ENCODE peak calls at places on chromosomes 1 and 21, in eight cellular contexts. One of them, this sample, is unnamed. For H3K4me1, the result is how much of the 10 kb centered on the place peaks cover.

GRCh38 chr1:115282825-115283224 is 55.2 kb downstream of the NGF start:
- DNase-seq in neuronal stem cell: no peak
- DNase-seq in CD4-positive, CD25-positive, alpha-beta regulatory T cell: no peak
- DNase-seq in pancreas: no peak
- DNase-seq in DND-41: no peak
- DNase-seq in NT2/D1: no peak
- DNase-seq in transverse colon: peak
- DNase-seq in keratinocyte: no peak
- DNase-seq in this sample: peak

GRCh38 chr1:167533851-167534300 is 15.5 kb upstream of the CD247 start:
- DNase-seq in pancreas: peak
- DNase-seq in DND-41: peak
- DNase-seq in transverse colon: peak
- DNase-seq in NT2/D1: peak
- DNase-seq in neuronal stem cell: peak
- DNase-seq in keratinocyte: peak
- DNase-seq in CD4-positive, CD25-positive, alpha-beta regulatory T cell: peak
- DNase-seq in this sample: peak

GRCh38 chr1:109722920-109723319 is 10.9 kb downstream of the GSTM5 start:
- DNase-seq in neuronal stem cell: no peak
- DNase-seq in DND-41: no peak
- DNase-seq in keratinocyte: no peak
- DNase-seq in NT2/D1: no peak
- DNase-seq in transverse colon: no peak
- DNase-seq in pancreas: no peak
- DNase-seq in CD4-positive, CD25-positive, alpha-beta regulatory T cell: no peak
- DNase-seq in this sample: no peak

GRCh38 chr1:233668725-233669294 is 54.9 kb downstream of the KCNK1 start:
- DNase-seq in keratinocyte: peak
- DNase-seq in transverse colon: peak
- DNase-seq in CD4-positive, CD25-positive, alpha-beta regulatory T cell: no peak
- DNase-seq in neuronal stem cell: no peak
- DNase-seq in DND-41: no peak
- DNase-seq in NT2/D1: no peak
- DNase-seq in pancreas: no peak
- DNase-seq in this sample: no peak

GRCh38 chr1:101259744-101260148 is 22.9 kb downstream of the S1PR1 start:
- DNase-seq in keratinocyte: peak
- DNase-seq in DND-41: no peak
- DNase-seq in CD4-positive, CD25-positive, alpha-beta regulatory T cell: no peak
- DNase-seq in neuronal stem cell: no peak
- DNase-seq in pancreas: no peak
- DNase-seq in transverse colon: no peak
- DNase-seq in NT2/D1: no peak
- DNase-seq in this sample: no peak

GRCh38 chr1:232923739-232924386 is 26.5 kb upstream of the NTPCR start:
- DNase-seq in neuronal stem cell: no peak
- DNase-seq in CD4-positive, CD25-positive, alpha-beta regulatory T cell: peak
- DNase-seq in pancreas: no peak
- DNase-seq in transverse colon: no peak
- DNase-seq in DND-41: peak
- DNase-seq in keratinocyte: no peak
- DNase-seq in NT2/D1: no peak
- DNase-seq in this sample: no peak

GRCh38 chr1:18743233-18743632 is 112.6 kb downstream of the PAX7 start:
- DNase-seq in DND-41: no peak
- DNase-seq in transverse colon: no peak
- DNase-seq in CD4-positive, CD25-positive, alpha-beta regulatory T cell: no peak
- DNase-seq in neuronal stem cell: no peak
- DNase-seq in NT2/D1: no peak
- DNase-seq in keratinocyte: no peak
- DNase-seq in pancreas: no peak
- DNase-seq in this sample: peak

GRCh38 chr21:17270234-17270633 is 242.6 kb upstream of the CXADR start:
- DNase-seq in neuronal stem cell: no peak
- DNase-seq in DND-41: peak
- DNase-seq in transverse colon: no peak
- DNase-seq in keratinocyte: no peak
- DNase-seq in NT2/D1: no peak
- DNase-seq in pancreas: no peak
- DNase-seq in CD4-positive, CD25-positive, alpha-beta regulatory T cell: no peak
- DNase-seq in this sample: no peak

GRCh38 chr1:159889202-159889601 is 10.8 kb downstream of the CFAP45 start:
- DNase-seq in CD4-positive, CD25-positive, alpha-beta regulatory T cell: no peak
- DNase-seq in keratinocyte: no peak
- DNase-seq in neuronal stem cell: no peak
- DNase-seq in transverse colon: no peak
- DNase-seq in DND-41: no peak
- DNase-seq in NT2/D1: no peak
- DNase-seq in pancreas: no peak
- DNase-seq in this sample: no peak

GRCh38 chr1:183159960-183160359 is 26.1 kb upstream of the LAMC2 start:
- DNase-seq in neuronal stem cell: no peak
- DNase-seq in DND-41: no peak
- DNase-seq in pancreas: peak
- DNase-seq in keratinocyte: peak
- DNase-seq in transverse colon: peak
- DNase-seq in NT2/D1: no peak
- DNase-seq in CD4-positive, CD25-positive, alpha-beta regulatory T cell: no peak
- DNase-seq in this sample: no peak

GRCh38 chr1:17520041-17520440 is 19.5 kb upstream of the ARHGEF10L start:
- DNase-seq in transverse colon: peak
- DNase-seq in NT2/D1: no peak
- DNase-seq in neuronal stem cell: no peak
- DNase-seq in pancreas: peak
- DNase-seq in CD4-positive, CD25-positive, alpha-beta regulatory T cell: no peak
- DNase-seq in keratinocyte: peak
- DNase-seq in DND-41: no peak
- DNase-seq in this sample: no peak

GRCh38 chr1:152951711-152952110 is 4.7 kb downstream of the SPRR5 start:
- DNase-seq in DND-41: no peak
- DNase-seq in CD4-positive, CD25-positive, alpha-beta regulatory T cell: no peak
- DNase-seq in pancreas: no peak
- DNase-seq in keratinocyte: no peak
- DNase-seq in transverse colon: no peak
- DNase-seq in neuronal stem cell: no peak
- DNase-seq in NT2/D1: no peak
- DNase-seq in this sample: no peak

GRCh38 chr1:174912243-174912642 is 87.5 kb upstream of the CACYBP start:
- DNase-seq in pancreas: no peak
- DNase-seq in NT2/D1: no peak
- DNase-seq in DND-41: no peak
- DNase-seq in CD4-positive, CD25-positive, alpha-beta regulatory T cell: no peak
- DNase-seq in keratinocyte: no peak
- DNase-seq in transverse colon: no peak
- DNase-seq in neuronal stem cell: no peak
- DNase-seq in this sample: no peak

GRCh38 chr1:227904541-227905335 is 43.0 kb downstream of the WNT9A start:
- DNase-seq in pancreas: no peak
- DNase-seq in DND-41: no peak
- DNase-seq in transverse colon: no peak
- DNase-seq in CD4-positive, CD25-positive, alpha-beta regulatory T cell: no peak
- DNase-seq in NT2/D1: no peak
- DNase-seq in neuronal stem cell: no peak
- DNase-seq in keratinocyte: no peak
- DNase-seq in this sample: no peak

GRCh38 chr1:29409616-29410015 is 173.3 kb downstream of the PTPRU start:
- DNase-seq in keratinocyte: no peak
- DNase-seq in NT2/D1: no peak
- DNase-seq in neuronal stem cell: no peak
- DNase-seq in pancreas: no peak
- DNase-seq in DND-41: no peak
- DNase-seq in CD4-positive, CD25-positive, alpha-beta regulatory T cell: no peak
- DNase-seq in transverse colon: no peak
- DNase-seq in this sample: no peak

GRCh38 chr21:27513016-27513415 is 546.1 kb upstream of the ADAMTS5 start:
- DNase-seq in NT2/D1: no peak
- DNase-seq in transverse colon: no peak
- DNase-seq in DND-41: no peak
- DNase-seq in neuronal stem cell: no peak
- DNase-seq in CD4-positive, CD25-positive, alpha-beta regulatory T cell: no peak
- DNase-seq in keratinocyte: no peak
- DNase-seq in pancreas: no peak
- DNase-seq in this sample: no peak

DNA sequence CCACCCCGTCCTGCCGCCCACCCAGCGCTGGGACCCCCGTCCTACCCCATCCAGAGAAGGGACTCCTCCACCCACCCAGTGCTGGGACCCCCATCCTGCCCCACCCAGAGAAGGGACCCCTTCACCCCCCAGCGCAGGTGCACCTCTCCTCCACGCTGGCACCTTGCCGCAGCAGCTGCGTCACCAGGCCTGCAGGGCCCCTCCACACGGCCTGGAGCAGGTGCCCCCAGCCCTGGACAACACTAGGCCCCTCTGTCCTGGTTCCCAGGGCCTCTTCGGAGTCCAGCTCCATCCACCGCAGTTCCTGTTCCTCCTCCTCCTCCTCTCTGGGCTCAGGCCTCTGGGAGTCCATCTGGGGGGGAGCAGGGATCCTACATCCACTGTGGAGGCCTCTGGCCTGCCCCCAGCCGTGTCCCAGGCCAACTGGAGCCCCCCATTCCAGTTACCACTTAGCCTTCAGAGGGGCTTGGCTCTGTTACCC is 382 bp downstream of the ANKRD65 start:
- DNase-seq in keratinocyte: no peak
- DNase-seq in neuronal stem cell: no peak
- DNase-seq in CD4-positive, CD25-positive, alpha-beta regulatory T cell: no peak
- DNase-seq in DND-41: no peak
- DNase-seq in pancreas: no peak
- DNase-seq in transverse colon: no peak
- DNase-seq in NT2/D1: no peak
- DNase-seq in this sample: peak
- H3K4me1 ChIP-seq in keratinocyte: under half
- H3K4me1 ChIP-seq in neuronal stem cell: under half
- H3K4me1 ChIP-seq in CD4-positive, CD25-positive, alpha-beta regulatory T cell: under half
- H3K4me1 ChIP-seq in DND-41: under half
- H3K4me1 ChIP-seq in pancreas: under half
- H3K4me1 ChIP-seq in transverse colon: under half
- H3K4me1 ChIP-seq in NT2/D1: under half
- H3K4me1 ChIP-seq in this sample: under half

GRCh38 chr1:3352952-3353331 is 101.5 kb upstream of the ARHGEF16 start:
- DNase-seq in NT2/D1: no peak
- DNase-seq in keratinocyte: no peak
- DNase-seq in DND-41: no peak
- DNase-seq in neuronal stem cell: no peak
- DNase-seq in transverse colon: peak
- DNase-seq in pancreas: no peak
- DNase-seq in CD4-positive, CD25-positive, alpha-beta regulatory T cell: no peak
- DNase-seq in this sample: peak

GRCh38 chr1:3352084-3352951 is 102.1 kb upstream of the ARHGEF16 start:
- DNase-seq in keratinocyte: no peak
- DNase-seq in NT2/D1: peak
- DNase-seq in CD4-positive, CD25-positive, alpha-beta regulatory T cell: no peak
- DNase-seq in neuronal stem cell: peak
- DNase-seq in transverse colon: peak
- DNase-seq in DND-41: no peak
- DNase-seq in pancreas: no peak
- DNase-seq in this sample: peak

GRCh38 chr1:3350441-3351261 is 103.8 kb upstream of the ARHGEF16 start:
- DNase-seq in transverse colon: no peak
- DNase-seq in pancreas: no peak
- DNase-seq in keratinocyte: no peak
- DNase-seq in neuronal stem cell: no peak
- DNase-seq in DND-41: no peak
- DNase-seq in CD4-positive, CD25-positive, alpha-beta regulatory T cell: no peak
- DNase-seq in NT2/D1: no peak
- DNase-seq in this sample: peak

GRCh38 chr1:3349968-3350299 is 104.5 kb upstream of the ARHGEF16 start:
- DNase-seq in DND-41: no peak
- DNase-seq in keratinocyte: no peak
- DNase-seq in CD4-positive, CD25-positive, alpha-beta regulatory T cell: no peak
- DNase-seq in NT2/D1: no peak
- DNase-seq in transverse colon: no peak
- DNase-seq in pancreas: no peak
- DNase-seq in neuronal stem cell: no peak
- DNase-seq in this sample: no peak

GRCh38 chr1:3351300-3352083 is 103.0 kb upstream of the ARHGEF16 start:
- DNase-seq in transverse colon: no peak
- DNase-seq in pancreas: no peak
- DNase-seq in neuronal stem cell: peak
- DNase-seq in DND-41: no peak
- DNase-seq in keratinocyte: no peak
- DNase-seq in CD4-positive, CD25-positive, alpha-beta regulatory T cell: no peak
- DNase-seq in NT2/D1: no peak
- DNase-seq in this sample: no peak
- H3K4me3 ChIP-seq in transverse colon: no peak
- H3K4me3 ChIP-seq in pancreas: no peak
- H3K4me3 ChIP-seq in neuronal stem cell: no peak
- H3K4me3 ChIP-seq in DND-41: no peak
- H3K4me3 ChIP-seq in keratinocyte: no peak
- H3K4me3 ChIP-seq in CD4-positive, CD25-positive, alpha-beta regulatory T cell: no peak
- H3K4me3 ChIP-seq in NT2/D1: peak
- H3K4me3 ChIP-seq in this sample: no peak

GRCh38 chr21:42398414-42399030 is 2.7 kb upstream of the TMPRSS3 start:
- DNase-seq in CD4-positive, CD25-positive, alpha-beta regulatory T cell: no peak
- DNase-seq in transverse colon: no peak
- DNase-seq in pancreas: no peak
- DNase-seq in NT2/D1: no peak
- DNase-seq in neuronal stem cell: no peak
- DNase-seq in keratinocyte: no peak
- DNase-seq in DND-41: no peak
- DNase-seq in this sample: no peak

GRCh38 chr21:42400525-42400924 is 3.2 kb upstream of the UBASH3A start:
- DNase-seq in keratinocyte: no peak
- DNase-seq in DND-41: no peak
- DNase-seq in neuronal stem cell: no peak
- DNase-seq in NT2/D1: no peak
- DNase-seq in transverse colon: no peak
- DNase-seq in pancreas: no peak
- DNase-seq in CD4-positive, CD25-positive, alpha-beta regulatory T cell: no peak
- DNase-seq in this sample: no peak

GRCh38 chr21:42401820-42402251 is 1.9 kb upstream of the UBASH3A start:
- DNase-seq in keratinocyte: no peak
- DNase-seq in transverse colon: no peak
- DNase-seq in NT2/D1: no peak
- DNase-seq in neuronal stem cell: no peak
- DNase-seq in DND-41: no peak
- DNase-seq in pancreas: no peak
- DNase-seq in CD4-positive, CD25-positive, alpha-beta regulatory T cell: no peak
- DNase-seq in this sample: no peak

GRCh38 chr21:42403611-42404231 is at the start of gene UBASH3A:
- DNase-seq in NT2/D1: no peak
- DNase-seq in pancreas: no peak
- DNase-seq in CD4-positive, CD25-positive, alpha-beta regulatory T cell: peak
- DNase-seq in DND-41: peak
- DNase-seq in neuronal stem cell: no peak
- DNase-seq in keratinocyte: no peak
- DNase-seq in transverse colon: peak
- DNase-seq in this sample: peak

GRCh38 chr21:42401164-42401563 is 2.5 kb upstream of the UBASH3A start:
- DNase-seq in transverse colon: no peak
- DNase-seq in keratinocyte: no peak
- DNase-seq in CD4-positive, CD25-positive, alpha-beta regulatory T cell: no peak
- DNase-seq in NT2/D1: no peak
- DNase-seq in neuronal stem cell: no peak
- DNase-seq in DND-41: no peak
- DNase-seq in pancreas: no peak
- DNase-seq in this sample: no peak
- H3K4me1 ChIP-seq in transverse colon: under half
- H3K4me1 ChIP-seq in keratinocyte: under half
- H3K4me1 ChIP-seq in CD4-positive, CD25-positive, alpha-beta regulatory T cell: half or more
- H3K4me1 ChIP-seq in NT2/D1: under half
- H3K4me1 ChIP-seq in neuronal stem cell: under half
- H3K4me1 ChIP-seq in DND-41: under half
- H3K4me1 ChIP-seq in pancreas: under half
- H3K4me1 ChIP-seq in this sample: under half

GRCh38 chr1:25617626-25618432 is 1.2 kb downstream of the MAN1C1 start:
- DNase-seq in CD4-positive, CD25-positive, alpha-beta regulatory T cell: no peak
- DNase-seq in NT2/D1: no peak
- DNase-seq in neuronal stem cell: no peak
- DNase-seq in keratinocyte: no peak
- DNase-seq in transverse colon: no peak
- DNase-seq in pancreas: peak
- DNase-seq in DND-41: no peak
- DNase-seq in this sample: peak
- H3K4me3 ChIP-seq in CD4-positive, CD25-positive, alpha-beta regulatory T cell: peak
- H3K4me3 ChIP-seq in NT2/D1: peak
- H3K4me3 ChIP-seq in neuronal stem cell: peak
- H3K4me3 ChIP-seq in keratinocyte: peak
- H3K4me3 ChIP-seq in transverse colon: peak
- H3K4me3 ChIP-seq in pancreas: peak
- H3K4me3 ChIP-seq in DND-41: no peak
- H3K4me3 ChIP-seq in this sample: peak